ENCODE peak calls at places on chromosomes 11 and 22, in seven cellular contexts. H is heart right ventricle, B is OCI-LY7, D is cardiac fibroblast, X is cardiac muscle cell, S is A549, A is H1. K is an unnamed sample.

GRCh38 chr11:17924713-17925112 is 88.1 kb downstream of the SERGEF start:
- DNase-seq in X (no peak), H (no peak), D (no peak), A (no peak), S (no peak), B (no peak), K (no peak)

GRCh38 chr22:35299217-35299716 is 427 bp upstream of the TOM1 start:
- DNase-seq in B (peak; percentile 57), D (no peak), S (no peak), X (peak; percentile 36), A (no peak), H (no peak), K (no peak)

GRCh38 chr22:42933783-42934144 is 76.7 kb upstream of the ARFGAP3 start:
- DNase-seq in D (peak; percentile 96), X (peak; percentile 93), A (no peak), B (no peak), S (peak; percentile 43), H (peak; percentile 62), K (no peak)

GRCh38 chr11:86248609-86249008 is 4.1 kb downstream of the EED start:
- DNase-seq in X (no peak), S (no peak), H (no peak), D (no peak), A (no peak), B (no peak), K (no peak)

GRCh38 chr22:46450931-46451660 is 86.3 kb downstream of the CELSR1 start:
- DNase-seq in S (no peak), B (no peak), H (no peak), D (no peak), X (no peak), A (no peak), K (no peak)

GRCh38 chr22:49021097-49021925 is 806.4 kb downstream of the BRD1 start:
- DNase-seq in D (no peak), B (no peak), A (no peak), H (no peak), S (no peak), X (no peak), K (no peak)

GRCh38 chr22:42283288-42284229 is 13.1 kb upstream of the TCF20 start:
- DNase-seq in S (no peak), X (peak; percentile 27), D (no peak), B (no peak), H (no peak), A (no peak), K (no peak)

GRCh38 chr11:68979931-68980775 is 633 bp downstream of the MRGPRD start:
- DNase-seq in X (no peak), H (peak; percentile 3), B (no peak), S (no peak), A (no peak), D (no peak), K (no peak)

GRCh38 chr11:8372641-8373381 is 109.1 kb upstream of the LMO1 start:
- DNase-seq in H (no peak), B (no peak), A (no peak), S (no peak), X (no peak), D (no peak), K (no peak)

GRCh38 chr11:44536779-44537516 is 28.5 kb upstream of the CD82 start:
- DNase-seq in A (no peak), H (no peak), B (no peak), X (no peak), S (no peak), D (no peak), K (no peak)

GRCh38 chr11:11555228-11555627 is 66.6 kb downstream of the GALNT18 start:
- DNase-seq in B (no peak), D (no peak), A (no peak), X (no peak), S (no peak), H (peak; percentile 68), K (no peak)

GRCh38 chr11:65545853-65546216 is 12.3 kb downstream of the LTBP3 start:
- DNase-seq in D (no peak), S (no peak), H (no peak), X (no peak), B (no peak), A (no peak), K (no peak)

GRCh38 chr11:84117394-84117793 is 831.2 kb upstream of the CCDC90B start:
- DNase-seq in D (no peak), X (no peak), A (no peak), S (no peak), H (no peak), B (no peak), K (no peak)

GRCh38 chr11:69884286-69884685 is 65.1 kb upstream of the FGF3 start:
- DNase-seq in B (no peak), H (no peak), S (no peak), D (no peak), A (no peak), X (no peak), K (no peak)

GRCh38 chr11:2944953-2945756 is 15.9 kb upstream of the PHLDA2 start:
- DNase-seq in S (no peak), H (peak; percentile 92), D (peak; percentile 83), B (no peak), X (peak; percentile 96), A (peak; percentile 39), K (no peak)

GRCh38 chr11:64787526-64788320 is 9.4 kb upstream of the SF1 start:
- DNase-seq in B (peak; percentile 63), H (peak; percentile 34), D (peak; percentile 66), S (peak; percentile 89), A (no peak), X (peak; percentile 65), K (no peak)

GRCh38 chr22:47327241-47327640 is 564.8 kb downstream of the TBC1D22A start:
- DNase-seq in B (no peak), X (no peak), S (no peak), H (no peak), D (no peak), A (no peak), K (no peak)

GRCh38 chr22:19169002-19169946 is 9.3 kb downstream of the SLC25A1 start:
- DNase-seq in D (no peak), S (no peak), H (no peak), X (peak; percentile 6), B (no peak), A (no peak), K (no peak)

GRCh38 chr22:19167106-19167869 is 11.2 kb downstream of the SLC25A1 start:
- DNase-seq in B (no peak), A (no peak), X (no peak), D (no peak), S (no peak), H (no peak), K (no peak)

GRCh38 chr22:19169947-19170318 is 8.6 kb downstream of the SLC25A1 start:
- DNase-seq in B (no peak), S (no peak), H (no peak), A (no peak), X (no peak), D (no peak), K (no peak)

GRCh38 chr22:19166421-19166820 is 12.1 kb downstream of the SLC25A1 start:
- DNase-seq in B (no peak), D (no peak), S (no peak), X (no peak), H (no peak), A (no peak), K (no peak)

GRCh38 chr22:19168088-19168890 is 10.2 kb downstream of the SLC25A1 start:
- DNase-seq in B (no peak), H (no peak), S (no peak), D (no peak), A (no peak), X (no peak), K (no peak)
- TF ChIP-seq CTCF in B (peak; percentile 11), H (no peak), S (no peak), D (no peak), A (peak; percentile 32), X (no peak), K (peak; percentile 32)

DNA sequence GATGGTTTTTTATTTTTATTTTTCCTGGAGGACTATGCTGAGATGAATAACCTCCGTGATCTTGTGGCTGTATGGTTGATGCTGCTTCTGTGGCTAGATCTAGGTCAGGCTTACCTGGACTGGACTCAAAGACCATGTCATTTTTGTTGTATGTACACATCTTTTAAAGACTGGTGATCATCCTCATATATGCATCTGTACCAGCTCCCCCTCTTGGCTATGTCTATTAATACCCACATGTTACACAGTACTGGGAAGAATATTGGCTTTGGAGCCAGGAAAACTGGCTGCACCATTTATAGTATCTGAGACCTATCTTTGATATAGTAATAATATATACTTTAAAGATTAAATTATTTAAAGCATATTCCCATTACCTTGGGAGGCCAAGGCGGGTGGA is 18.4 kb upstream of the PITPNB start:
- DNase-seq in S (no peak), A (no peak), H (no peak), B (no peak), X (peak; percentile 18), D (no peak), K (no peak)
- TF ChIP-seq CTCF in S (no peak), A (no peak), H (no peak), B (no peak), X (peak; percentile 29), D (peak; percentile 20), K (no peak)

DNA sequence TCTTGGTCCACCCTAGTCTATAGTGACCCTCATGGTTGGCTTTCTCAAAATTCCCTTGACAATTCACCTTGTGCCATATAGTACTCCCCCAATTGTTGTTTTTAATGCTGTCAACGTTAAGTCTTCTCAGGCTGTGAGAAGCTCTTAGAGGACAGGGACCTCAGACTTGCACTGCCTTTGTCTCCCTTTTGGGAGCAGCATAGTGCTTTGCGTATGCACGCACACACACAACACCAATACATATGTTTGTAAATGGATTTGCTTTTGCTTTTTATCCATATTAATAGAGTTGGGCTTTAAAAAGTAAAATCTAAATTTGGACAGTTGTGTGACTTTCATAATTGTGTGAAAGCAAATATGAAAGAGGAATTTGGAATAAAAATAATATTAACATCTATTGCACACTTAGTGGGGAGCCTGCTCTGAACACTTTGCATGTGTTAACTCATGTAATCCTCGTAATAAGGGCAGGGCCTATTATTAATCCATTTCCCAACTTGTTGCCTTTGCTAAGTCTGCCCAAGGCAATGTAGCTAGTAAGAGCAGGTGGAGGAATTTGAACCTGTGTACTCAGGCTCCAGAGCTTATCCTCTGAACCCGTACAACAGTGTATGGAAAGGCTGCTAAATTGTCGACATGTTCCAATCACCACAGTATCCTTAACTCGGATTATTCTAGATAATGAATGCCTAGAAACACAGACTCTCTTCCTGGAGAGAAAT is 257.7 kb upstream of the NARS2 start:
- DNase-seq in S (no peak), D (no peak), B (no peak), A (no peak), H (no peak), X (peak; percentile 43), K (no peak)
- TF ChIP-seq CTCF in S (peak; percentile 8), D (no peak), B (no peak), A (no peak), H (no peak), X (peak; percentile 38), K (no peak)

GRCh38 chr22:32518351-32518750 is 43.7 kb downstream of the FBXO7 start:
- DNase-seq in X (no peak), S (no peak), A (no peak), B (no peak), H (no peak), D (no peak), K (no peak)
- TF ChIP-seq CTCF in X (no peak), S (no peak), A (no peak), B (no peak), H (no peak), D (no peak), K (no peak)

K was measured in progenitor cell of endocrine pancreas.